ENCODE peak calls at places on chromosomes 6 and 20, in five cellular contexts. U is stimulated activated CD4-positive, alpha-beta T cell treated with anti-CD3 and anti-CD28 coated beads, Interleukin-2, amount 100 ng/mL, for 48 hours; I is LNCaP clone FGC; L is CD4-positive, alpha-beta T cell; O is MV-4-11. H is an unnamed sample.

GRCh38 chr6:44211284-44211683 is 5.4 kb upstream of the MYMX start:
- DNase-seq in U (no peak), L (no peak), O (peak; percentile 42), I (no peak), H (no peak)

GRCh38 chr20:56433221-56433879 is 21.3 kb downstream of the CASS4 start:
- DNase-seq in U (no peak), L (no peak), O (peak; percentile 21), I (no peak), H (no peak)

GRCh38 chr6:66496659-66497058 is 789.6 kb upstream of the EYS start:
- DNase-seq in L (no peak), U (no peak), O (peak; percentile 39), I (peak; percentile 17), H (no peak)

GRCh38 chr6:35427851-35428321 is 24.3 kb upstream of the FANCE start:
- DNase-seq in L (no peak), I (no peak), U (no peak), O (no peak), H (no peak)

GRCh38 chr6:12815089-12815488 is 98.5 kb downstream of the PHACTR1 start:
- DNase-seq in L (no peak), O (no peak), I (no peak), U (no peak), H (no peak)

GRCh38 chr6:4041480-4041879 is 37.5 kb downstream of the FAM217A start:
- DNase-seq in I (no peak), U (no peak), O (no peak), L (no peak), H (no peak)

GRCh38 chr6:54071941-54072340 is 39.3 kb upstream of the MLIP start:
- DNase-seq in I (no peak), O (no peak), U (no peak), L (no peak), H (no peak)

GRCh38 chr6:132190097-132190814 is 211.0 kb downstream of the MOXD1 start:
- DNase-seq in I (no peak), O (no peak), L (no peak), U (no peak), H (no peak)

GRCh38 chr6:117655380-117655779 is 19.9 kb upstream of the NUS1 start:
- DNase-seq in U (no peak), O (no peak), L (no peak), I (no peak), H (no peak)

GRCh38 chr20:38132156-38132909 is 32.7 kb downstream of the TGM2 start:
- DNase-seq in L (no peak), O (no peak), I (no peak), U (no peak), H (no peak)

GRCh38 chr6:160348552-160349441 is 619 bp downstream of the SLC22A3 start:
- DNase-seq in L (no peak), O (no peak), I (no peak), U (no peak), H (no peak)

GRCh38 chr6:95599691-95600090 is 22.4 kb downstream of the MANEA start:
- DNase-seq in L (no peak), U (no peak), O (no peak), I (no peak), H (no peak)

GRCh38 chr6:47165918-47166317 is 123.8 kb upstream of the ADGRF1 start:
- DNase-seq in U (no peak), O (peak; percentile 97), L (no peak), I (no peak), H (no peak)

GRCh38 chr6:158595223-158595622 is 35.3 kb downstream of the TMEM181 start:
- DNase-seq in I (no peak), U (no peak), O (no peak), L (no peak), H (no peak)

GRCh38 chr20:62902926-62903615 is 23.2 kb downstream of the DIDO1 start:
- DNase-seq in O (no peak), I (no peak), U (no peak), L (no peak), H (no peak)

GRCh38 chr6:17466707-17467106 is 73.3 kb downstream of the CAP2 start:
- DNase-seq in O (no peak), I (no peak), L (no peak), U (no peak), H (no peak)

GRCh38 chr20:41182296-41183212 is 45.2 kb downstream of the PLCG1 start:
- DNase-seq in U (no peak), I (no peak), O (no peak), L (no peak), H (no peak)

GRCh38 chr6:149087898-149088297 is 229.6 kb upstream of the TAB2 start:
- DNase-seq in I (no peak), U (no peak), O (no peak), L (no peak), H (no peak)

GRCh38 chr6:16619017-16619416 is 142.2 kb downstream of the ATXN1 start:
- DNase-seq in O (no peak), U (no peak), I (no peak), L (no peak), H (no peak)

GRCh38 chr20:19720991-19721390 is 37.1 kb upstream of the RIN2 start:
- DNase-seq in U (no peak), O (no peak), L (no peak), I (no peak), H (no peak)